ENCODE peak calls at places on chromosomes 6 and 20, in five cellular contexts. T is endothelial cell of umbilical vein, J is AG04449, C is sigmoid colon, K is Calu3. V is an unnamed sample.

GRCh38 chr6:137217801-137218472 is 1.2 kb downstream of the IFNGR1 start:
- DNase-seq in T (peak; percentile 40), J (no peak), C (no peak), K (no peak), V (no peak)

GRCh38 chr6:72966628-72967280 is 258.5 kb downstream of the KHDC1L start:
- DNase-seq in T (peak; percentile 72), J (no peak), C (no peak), K (no peak), V (no peak)

GRCh38 chr20:62755817-62756724 is 40.2 kb upstream of the MRGBP start:
- DNase-seq in T (no peak), J (no peak), C (no peak), K (no peak), V (no peak)

GRCh38 chr20:9203081-9203447 is 134.2 kb downstream of the PLCB4 start:
- DNase-seq in T (no peak), J (no peak), C (no peak), K (no peak), V (no peak)

GRCh38 chr20:58870293-58871014 is 17.9 kb downstream of the GNAS start:
- DNase-seq in T (peak; percentile 63), J (no peak), C (peak; percentile 84), K (peak; percentile 91), V (peak; percentile 73)

GRCh38 chr6:49606696-49607390 is 29.8 kb downstream of the RHAG start:
- DNase-seq in T (peak; percentile 79), J (peak; percentile 29), C (no peak), K (peak; percentile 42), V (peak; percentile 64)

GRCh38 chr6:53464942-53465460 is 79.9 kb downstream of the GCLC start:
- DNase-seq in T (no peak), J (no peak), C (peak; percentile 72), K (no peak), V (no peak)

GRCh38 chr6:160248538-160248937 is 10.1 kb downstream of the SLC22A2 start:
- DNase-seq in T (no peak), J (no peak), C (no peak), K (no peak), V (no peak)

GRCh38 chr6:70620746-70621145 is 46.9 kb upstream of the SMAP1 start:
- DNase-seq in T (no peak), J (no peak), C (no peak), K (no peak), V (no peak)
- TF ChIP-seq CTCF in T (no peak), J (no peak), C (no peak), K (no peak), V (no peak)

GRCh38 chr20:39829255-39829654 is 859.8 kb downstream of the MAFB start:
- DNase-seq in T (no peak), J (no peak), C (no peak), K (no peak), V (peak; percentile 9)
- TF ChIP-seq CTCF in T (no peak), J (peak; percentile 72), C (no peak), K (no peak), V (no peak)

DNA sequence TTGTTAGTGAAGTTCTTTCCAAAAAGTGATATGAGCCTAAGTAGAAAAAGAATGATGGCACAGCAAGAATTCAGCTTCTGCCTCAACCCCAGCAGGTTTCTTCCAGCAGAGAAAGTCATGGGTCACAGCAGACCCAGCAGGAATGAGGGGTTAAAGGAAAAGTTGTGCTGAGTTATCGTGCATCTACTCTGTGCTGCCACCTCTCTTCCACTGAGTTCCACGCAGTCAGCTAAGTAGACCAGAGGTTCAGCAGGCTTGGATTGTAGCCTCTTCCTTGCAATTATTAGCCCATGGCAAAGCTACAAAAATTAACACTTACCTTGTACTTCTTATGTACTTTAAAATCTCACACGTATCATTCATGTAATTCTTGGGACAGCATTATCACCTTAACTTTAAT is 510.8 kb downstream of the PTPRT start:
- DNase-seq in T (no peak), J (no peak), C (no peak), K (peak; percentile 29), V (no peak)
- TF ChIP-seq CTCF in T (no peak), J (no peak), C (no peak), K (peak; percentile 68), V (peak; percentile 4)

DNA sequence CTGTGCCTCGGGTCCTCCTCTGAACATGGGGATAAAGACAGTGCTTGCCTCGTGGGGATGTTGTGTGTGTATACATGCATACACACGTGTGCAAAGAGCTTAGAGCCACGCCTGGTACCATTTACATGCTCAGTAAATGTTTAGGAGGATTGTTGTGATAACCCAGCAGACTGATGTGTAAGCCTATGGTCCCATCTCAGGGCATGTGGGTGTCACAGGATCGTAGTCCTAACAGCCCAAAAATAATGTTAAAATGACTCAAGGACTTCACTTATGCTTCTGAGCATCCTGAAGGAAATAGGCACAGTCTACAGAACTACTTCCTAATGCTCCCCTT is 12.4 kb upstream of the BPI start:
- DNase-seq in T (no peak), J (no peak), C (no peak), K (no peak), V (no peak)
- TF ChIP-seq CTCF in T (no peak), J (no peak), C (no peak), K (no peak), V (no peak)

V was measured in GM20000.